ENCODE peak calls at places on chromosomes 2 and 18, in four cellular contexts. F is psoas muscle, U is pancreas, G is IMR-90. C is an unnamed sample.

GRCh38 chr2:40282428-40282827 is 169.5 kb downstream of the SLC8A1 start:
- DNase-seq in U (no peak), F (no peak), G (peak), C (no peak)

GRCh38 chr2:1283020-1283801 is 130.1 kb upstream of the TPO start:
- DNase-seq in U (no peak), G (no peak), F (no peak), C (no peak)

GRCh38 chr18:58412844-58413666 is 215.8 kb downstream of the ALPK2 start:
- DNase-seq in U (no peak), G (no peak), F (no peak), C (no peak)

GRCh38 chr2:74778381-74779371 is 55.3 kb upstream of the HK2 start:
- DNase-seq in G (peak), F (no peak), U (no peak), C (no peak)

GRCh38 chr2:67108231-67108630 is 288.9 kb upstream of the ETAA1 start:
- DNase-seq in F (no peak), U (peak), G (no peak), C (no peak)

GRCh38 chr2:135650721-135651120 is 90.9 kb upstream of the UBXN4 start:
- DNase-seq in F (no peak), U (no peak), G (no peak), C (no peak)

GRCh38 chr2:218694405-218695145 is 16.1 kb upstream of the TTLL4 start:
- DNase-seq in G (peak), F (no peak), U (no peak), C (no peak)

GRCh38 chr2:111659361-111660281 is 224.4 kb downstream of the ANAPC1 start:
- DNase-seq in G (peak), F (peak), U (peak), C (peak)

GRCh38 chr2:113692698-113693428 is 63.6 kb downstream of the SLC35F5 start:
- DNase-seq in G (no peak), F (no peak), U (no peak), C (no peak)

GRCh38 chr2:949894-950626 is 589 bp upstream of the SNTG2 start:
- DNase-seq in F (no peak), U (no peak), G (no peak), C (no peak)

GRCh38 chr2:486381-486780 is 190.8 kb downstream of the TMEM18 start:
- DNase-seq in F (no peak), G (no peak), U (no peak), C (no peak)

GRCh38 chr2:217978536-217979150 is 24.2 kb downstream of the TNS1 start:
- DNase-seq in G (no peak), U (peak), F (no peak), C (no peak)

GRCh38 chr18:39448942-39449341 is 1883.3 kb upstream of the CELF4 start:
- DNase-seq in G (peak), F (no peak), U (no peak), C (no peak)

GRCh38 chr18:3230401-3231334 is 10.9 kb upstream of the MYOM1 start:
- DNase-seq in U (no peak), G (peak), F (no peak), C (no peak)

GRCh38 chr2:75311993-75312392 is 112.7 kb upstream of the TACR1 start:
- DNase-seq in G (no peak), U (no peak), F (no peak), C (no peak)

GRCh38 chr18:9925795-9926194 is 12.0 kb downstream of the VAPA start:
- DNase-seq in G (no peak), F (no peak), U (no peak), C (no peak)
- H3K4me3 ChIP-seq in G (no peak), F (peak), U (no peak), C (no peak)

DNA sequence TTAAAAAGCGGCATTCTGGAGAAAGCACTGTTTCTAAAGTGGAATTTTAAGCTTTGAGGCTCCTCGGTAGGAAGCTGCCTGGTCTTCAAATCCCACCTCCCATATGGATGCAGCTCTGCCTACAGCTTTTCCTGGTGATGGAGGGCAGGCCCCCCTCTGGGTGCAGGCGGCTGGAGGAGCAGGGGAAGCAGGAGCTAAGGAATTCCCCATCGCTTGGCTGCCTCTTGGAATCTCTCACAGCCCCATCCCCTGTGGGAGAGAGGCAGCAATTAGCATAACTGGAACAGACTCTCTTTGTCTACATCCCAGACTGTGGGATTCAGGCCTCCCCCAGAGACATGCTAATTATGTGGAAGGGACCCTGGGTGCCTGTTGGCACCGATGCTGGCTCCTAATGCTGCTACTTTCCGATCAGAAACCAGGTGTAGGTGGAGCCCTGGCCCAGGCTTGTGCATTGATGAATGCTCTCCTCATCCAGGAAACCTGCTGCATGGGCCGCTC is 51.3 kb downstream of the LIPG start:
- DNase-seq in F (no peak), U (peak), G (no peak), C (no peak)
- H3K4me3 ChIP-seq in F (no peak), U (no peak), G (no peak), C (no peak)

GRCh38 chr18:35267809-35268208 is 22.2 kb downstream of the ZSCAN30 start:
- DNase-seq in F (peak), G (no peak), U (peak), C (peak)
- H3K4me3 ChIP-seq in F (peak), G (no peak), U (peak), C (peak)

GRCh38 chr2:191249131-191249813 is 4.1 kb downstream of the MYO1B start:
- DNase-seq in F (no peak), G (peak), U (no peak), C (no peak)
- H3K4me3 ChIP-seq in F (no peak), G (no peak), U (no peak), C (peak)

DNA sequence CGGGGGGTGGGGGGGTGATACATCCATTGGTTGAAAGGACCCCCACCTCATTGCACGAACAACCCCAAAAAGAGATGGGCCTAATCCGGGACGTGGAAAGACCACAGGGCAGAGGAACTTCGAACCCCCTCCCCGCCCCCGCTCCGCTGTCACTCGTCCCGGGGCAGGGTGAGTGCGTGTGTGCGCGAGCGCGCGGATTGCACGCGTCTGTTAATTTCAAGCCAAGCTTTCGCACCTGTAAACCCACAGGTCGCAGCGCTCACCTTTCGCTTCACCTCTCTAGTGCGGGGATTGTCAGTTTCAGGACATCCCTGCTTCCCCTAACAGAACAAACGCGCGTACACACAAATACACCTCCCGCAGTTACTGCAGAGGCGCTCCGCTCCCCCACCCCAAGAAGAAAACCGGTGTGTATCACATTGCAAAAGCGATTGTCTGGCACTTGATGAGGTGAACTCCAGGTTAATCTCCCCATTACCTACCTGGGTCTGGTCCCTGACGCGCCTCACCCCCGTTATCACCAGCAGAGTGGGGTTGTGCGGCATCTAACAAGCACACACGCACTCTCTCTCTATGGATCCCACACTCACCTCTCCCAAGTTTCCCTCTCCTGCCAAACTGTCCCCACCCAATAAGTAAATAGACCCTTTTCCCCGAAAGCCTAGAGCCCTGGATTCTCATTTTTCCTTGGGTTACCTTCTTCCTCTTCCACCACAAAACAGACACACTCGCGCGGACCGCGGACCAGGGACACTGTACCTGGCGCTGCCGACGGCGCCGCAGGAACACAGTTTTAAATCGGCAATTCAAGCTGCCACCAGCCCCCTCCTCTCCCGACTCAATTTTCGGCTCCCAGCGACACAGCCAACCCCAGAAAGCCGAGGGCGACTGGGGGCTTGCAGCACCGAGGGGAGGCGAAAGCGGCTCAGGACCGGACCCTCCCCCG is 1.0 kb downstream of the CYP26B1 start:
- DNase-seq in F (peak), G (no peak), U (no peak), C (peak)
- H3K4me3 ChIP-seq in F (peak), G (no peak), U (peak), C (peak)

DNA sequence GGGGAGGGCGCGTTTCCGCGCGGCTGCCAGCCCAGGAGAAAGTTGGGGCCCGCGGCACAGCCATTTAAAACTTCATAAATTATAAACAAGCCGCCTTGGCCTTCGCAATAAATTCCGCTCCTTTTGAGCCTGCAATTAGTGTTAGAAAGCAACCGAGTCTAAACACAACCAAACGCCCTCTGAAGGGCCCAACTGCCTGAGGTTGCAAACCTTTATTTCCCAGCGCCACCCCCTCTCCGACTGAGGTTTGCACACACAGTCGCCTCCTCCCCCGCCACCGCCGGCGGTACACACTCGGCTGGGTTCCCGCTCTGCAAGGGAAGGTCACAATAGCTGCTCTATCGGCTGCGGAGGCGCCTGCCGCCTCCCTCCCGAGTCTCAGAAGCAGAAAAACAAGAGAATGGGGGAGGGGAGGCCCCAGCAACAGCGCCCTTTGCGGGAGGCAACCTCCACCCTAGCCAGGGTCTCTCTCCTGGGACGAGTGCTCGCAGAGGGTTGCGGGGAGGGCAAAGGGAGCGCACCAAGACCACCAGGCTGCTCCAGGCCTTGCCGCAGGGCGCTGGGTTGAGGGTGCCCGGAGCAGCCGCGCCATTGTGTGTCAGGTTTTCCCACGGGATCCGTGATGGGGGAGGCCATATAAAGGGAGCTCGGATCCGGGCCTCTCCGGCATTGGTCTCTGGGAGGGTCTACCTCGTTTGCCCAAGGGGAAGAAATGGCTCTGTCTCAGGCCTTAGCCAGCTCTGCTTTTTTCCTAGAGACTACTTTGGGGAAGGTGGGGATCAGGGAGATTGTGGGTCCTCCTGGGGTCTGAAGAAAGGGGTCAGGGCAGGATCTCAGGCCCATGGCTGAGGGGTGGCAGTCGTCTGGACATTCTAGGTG is 13.4 kb upstream of the HOXD1 start:
- DNase-seq in U (no peak), G (no peak), F (no peak), C (no peak)
- H3K4me3 ChIP-seq in U (no peak), G (no peak), F (peak), C (no peak)

GRCh38 chr18:78979058-78979680 is 449 bp upstream of the SALL3 start:
- DNase-seq in U (no peak), F (no peak), G (no peak), C (no peak)

GRCh38 chr18:78978336-78979057 is 1.1 kb upstream of the SALL3 start:
- DNase-seq in F (no peak), G (no peak), U (no peak), C (no peak)

GRCh38 chr18:78980777-78981651 is 1.4 kb downstream of the SALL3 start:
- DNase-seq in F (no peak), U (no peak), G (no peak), C (no peak)

GRCh38 chr18:78980279-78980771 is 707 bp downstream of the SALL3 start:
- DNase-seq in U (no peak), G (no peak), F (no peak), C (no peak)

DNA sequence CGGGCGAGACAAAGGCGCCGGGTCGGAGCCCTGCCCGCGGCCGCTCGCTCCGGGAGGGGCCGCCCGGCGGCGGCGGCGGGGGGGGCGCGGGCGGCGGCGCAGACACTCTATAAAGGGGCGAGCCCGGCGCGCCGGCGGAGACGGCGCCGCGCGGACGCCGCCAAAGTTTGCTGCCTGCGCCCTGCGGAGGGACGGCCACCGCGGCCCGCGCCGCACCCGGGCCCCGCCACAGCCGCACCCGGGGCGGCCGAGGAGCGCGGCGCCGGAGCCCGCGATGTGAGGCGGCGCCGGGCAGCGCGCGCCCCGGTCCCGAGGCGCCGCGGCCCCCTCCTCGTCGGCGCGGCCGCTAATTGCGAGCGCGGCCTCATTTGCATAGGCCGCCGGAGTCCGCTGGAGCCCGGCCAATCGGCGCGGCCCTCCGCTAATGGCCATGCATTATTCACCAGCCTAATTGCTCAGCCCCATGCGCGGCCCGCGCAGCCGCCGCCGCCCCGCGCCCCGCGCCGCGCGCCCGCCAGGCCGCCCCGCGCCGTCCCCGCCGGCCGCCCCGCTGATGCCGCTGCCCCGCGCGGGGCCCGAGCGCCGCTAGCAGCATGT is at the start of gene SALL3:
- DNase-seq in G (no peak), U (no peak), F (no peak), C (no peak)
- H3K4me3 ChIP-seq in G (no peak), U (peak), F (peak), C (peak)

DNA sequence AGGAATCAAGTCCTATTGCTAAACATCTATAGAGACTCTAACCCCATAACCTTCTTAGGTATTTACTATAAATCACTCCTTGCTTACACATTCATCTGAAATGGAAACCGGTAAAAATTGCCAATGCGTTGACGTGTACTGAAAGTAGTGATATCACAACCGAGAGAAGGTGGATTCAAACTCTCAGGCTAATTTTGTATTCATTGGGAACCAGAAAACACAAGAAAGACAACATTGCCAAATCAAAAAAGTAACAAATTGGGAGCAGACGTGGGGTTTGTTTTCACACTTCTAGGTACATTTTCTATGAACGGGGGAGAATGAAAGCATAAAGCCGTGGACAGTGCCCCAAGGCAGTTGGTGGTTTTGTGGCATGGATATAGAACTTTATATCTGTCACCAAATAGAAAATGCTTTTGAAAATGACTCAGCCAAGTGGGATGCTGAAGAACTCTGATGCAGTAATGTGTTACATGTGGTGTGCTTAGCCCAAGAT is 155.2 kb upstream of the RASGRP3 start:
- DNase-seq in U (no peak), F (no peak), G (peak), C (no peak)
- H3K4me3 ChIP-seq in U (no peak), F (no peak), G (peak), C (no peak)

DNA sequence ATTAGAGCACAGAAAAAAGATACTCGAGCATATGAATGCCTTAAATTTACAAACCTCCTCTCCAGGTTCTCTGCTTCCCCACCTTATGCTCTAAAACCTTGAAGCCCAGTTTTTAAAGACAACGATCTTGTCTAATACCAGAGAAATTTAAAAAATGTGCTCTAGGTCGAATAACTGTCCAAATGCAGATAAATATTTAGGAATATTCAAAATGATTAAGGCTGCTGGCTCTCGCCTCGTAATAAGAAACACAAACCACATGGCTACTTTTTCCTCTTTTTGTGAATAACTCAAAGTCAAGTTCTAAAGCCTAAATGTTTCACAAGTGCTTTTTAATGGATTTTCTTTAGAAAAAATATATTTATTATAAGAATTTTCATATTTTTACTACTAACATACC is 101.3 kb downstream of the SATB2 start:
- DNase-seq in G (peak), U (no peak), F (no peak), C (no peak)
- H3K4me3 ChIP-seq in G (no peak), U (no peak), F (no peak), C (no peak)

GRCh38 chr18:77249583-77250500 is at the start of gene GALR1:
- DNase-seq in G (no peak), U (no peak), F (no peak), C (no peak)

GRCh38 chr18:77251730-77252050 is 2.0 kb downstream of the GALR1 start:
- DNase-seq in F (no peak), G (no peak), U (no peak), C (no peak)

GRCh38 chr18:77250926-77251729 is 1.5 kb downstream of the GALR1 start:
- DNase-seq in G (no peak), F (no peak), U (no peak), C (no peak)

GRCh38 chr18:77250501-77250925 is 865 bp downstream of the GALR1 start:
- DNase-seq in U (no peak), G (no peak), F (no peak), C (no peak)

GRCh38 chr18:77248873-77249582 is 620 bp upstream of the GALR1 start:
- DNase-seq in G (no peak), F (no peak), U (no peak), C (no peak)
- H3K4me3 ChIP-seq in G (peak), F (peak), U (peak), C (peak)

C was measured in left ventricle myocardium inferior.